ENCODE peak calls at places on chromosomes 5 and 9, in eight cellular contexts. T is left ventricle myocardium inferior, N is upper lobe of right lung, A is BJ, S is HAP-1, L is astrocyte, R is heart left ventricle, Y is MM.1S. H is an unnamed sample. For H3K27me3, the result is how much of the 10 kb centered on the place peaks cover.

GRCh38 chr9:2023532-2023931 is 8.4 kb downstream of the SMARCA2 start:
- DNase-seq in R (no peak), A (no peak), T (no peak), S (no peak), N (no peak), Y (no peak), L (no peak), H (no peak)

GRCh38 chr9:130323051-130323757 is 57.6 kb downstream of the HMCN2 start:
- DNase-seq in T (no peak), A (no peak), Y (no peak), S (no peak), L (no peak), R (no peak), N (no peak), H (no peak)

GRCh38 chr5:12672141-12672540 is 767.9 kb upstream of the CTNND2 start:
- DNase-seq in S (no peak), N (no peak), L (no peak), R (no peak), Y (no peak), A (no peak), T (no peak), H (no peak)

GRCh38 chr9:130682490-130683121 is 11.0 kb upstream of the EXOSC2 start:
- DNase-seq in R (peak), S (peak), L (peak), N (peak), T (peak), A (no peak), Y (peak), H (peak)

GRCh38 chr5:143208781-143209510 is 194.5 kb downstream of the NR3C1 start:
- DNase-seq in T (no peak), Y (no peak), N (no peak), L (peak), R (no peak), S (no peak), A (no peak), H (no peak)

GRCh38 chr5:150298701-150299451 is 3.8 kb downstream of the ARSI start:
- DNase-seq in R (no peak), L (peak), S (no peak), T (no peak), Y (no peak), N (no peak), A (peak), H (peak)

GRCh38 chr9:133493428-133493827 is 14.5 kb upstream of the SLC2A6 start:
- DNase-seq in S (no peak), T (no peak), R (no peak), A (no peak), Y (no peak), L (no peak), N (no peak), H (no peak)

GRCh38 chr9:114894801-114895433 is 35.5 kb downstream of the TNFSF8 start:
- DNase-seq in L (peak), T (no peak), N (no peak), A (peak), S (no peak), Y (no peak), R (peak), H (no peak)

GRCh38 chr9:90457386-90458080 is 185.1 kb downstream of the DIRAS2 start:
- DNase-seq in A (no peak), S (no peak), L (no peak), Y (no peak), T (no peak), N (no peak), R (no peak), H (no peak)

GRCh38 chr5:54278979-54279717 is 31.2 kb downstream of the ARL15 start:
- DNase-seq in N (no peak), T (no peak), Y (no peak), A (no peak), R (no peak), S (no peak), L (no peak), H (no peak)

GRCh38 chr9:20041717-20042116 is 252.9 kb upstream of the SLC24A2 start:
- DNase-seq in A (no peak), Y (no peak), S (no peak), N (no peak), R (peak), L (no peak), T (no peak), H (no peak)

GRCh38 chr9:35649431-35650340 is 1.0 kb downstream of the SIT1 start:
- DNase-seq in T (no peak), N (no peak), L (peak), A (no peak), Y (no peak), S (no peak), R (no peak), H (no peak)

GRCh38 chr5:132251220-132251725 is 6.2 kb upstream of the PDLIM4 start:
- DNase-seq in A (no peak), N (peak), Y (no peak), T (no peak), S (no peak), L (peak), R (no peak), H (peak)

GRCh38 chr9:112624711-112625707 is 92.9 kb downstream of the INIP start:
- DNase-seq in A (no peak), S (no peak), N (no peak), T (no peak), L (peak), Y (no peak), R (no peak), H (no peak)

GRCh38 chr5:175654346-175654745 is 3.5 kb upstream of the HRH2 start:
- DNase-seq in S (no peak), A (no peak), R (no peak), Y (no peak), L (no peak), T (no peak), N (no peak), H (no peak)

GRCh38 chr9:71719585-71719984 is 48.7 kb downstream of the CEMIP2 start:
- DNase-seq in L (peak), A (peak), N (no peak), S (no peak), T (no peak), R (no peak), Y (no peak), H (no peak)

GRCh38 chr9:134396258-134396742 is 70.0 kb downstream of the RXRA start:
- DNase-seq in S (no peak), L (no peak), A (no peak), Y (peak), T (no peak), N (no peak), R (no peak), H (no peak)

GRCh38 chr5:84242286-84242685 is 142.4 kb downstream of the EDIL3 start:
- DNase-seq in T (no peak), N (no peak), R (no peak), Y (no peak), A (no peak), S (no peak), L (peak), H (no peak)

GRCh38 chr5:147635882-147636531 is 126.1 kb upstream of the DPYSL3 start:
- DNase-seq in L (no peak), R (no peak), S (no peak), N (no peak), T (no peak), Y (no peak), A (no peak), H (no peak)

GRCh38 chr5:127820910-127821553 is 117.8 kb downstream of the CCDC192 start:
- DNase-seq in A (peak), R (no peak), T (no peak), L (peak), N (no peak), S (no peak), Y (no peak), H (no peak)

GRCh38 chr5:424259-425110 is 18.5 kb upstream of the EXOC3 start:
- DNase-seq in S (no peak), R (no peak), L (peak), T (no peak), A (no peak), Y (peak), N (peak), H (peak)

GRCh38 chr9:13758876-13759275 is 479.4 kb upstream of the MPDZ start:
- DNase-seq in N (no peak), A (no peak), T (peak), S (no peak), R (peak), Y (no peak), L (no peak), H (peak)

GRCh38 chr5:142145106-142145900 is 36.7 kb downstream of the NDFIP1 start:
- DNase-seq in N (no peak), R (peak), T (no peak), L (peak), S (peak), A (no peak), Y (peak), H (peak)

GRCh38 chr9:77707696-77708095 is 59.6 kb upstream of the GNA14 start:
- DNase-seq in A (peak), T (peak), R (peak), Y (no peak), S (no peak), N (no peak), L (peak), H (peak)

GRCh38 chr9:99231708-99232107 is 9.6 kb downstream of the SEC61B start:
- DNase-seq in R (no peak), L (no peak), T (no peak), S (peak), N (no peak), A (no peak), Y (no peak), H (no peak)

GRCh38 chr9:88775037-88775471 is 216.2 kb upstream of the S1PR3 start:
- DNase-seq in S (no peak), N (no peak), T (no peak), L (peak), R (no peak), A (peak), Y (no peak), H (peak)

GRCh38 chr9:88775559-88775958 is 215.7 kb upstream of the S1PR3 start:
- DNase-seq in L (peak), S (no peak), T (no peak), Y (no peak), R (no peak), A (no peak), N (no peak), H (no peak)

GRCh38 chr9:88776717-88777497 is 214.4 kb upstream of the S1PR3 start:
- DNase-seq in T (no peak), N (no peak), A (peak), L (peak), S (no peak), Y (no peak), R (no peak), H (no peak)

GRCh38 chr9:88775966-88776365 is 215.3 kb upstream of the S1PR3 start:
- DNase-seq in T (no peak), Y (no peak), R (no peak), N (no peak), L (no peak), A (no peak), S (no peak), H (no peak)

GRCh38 chr9:88777498-88778312 is 213.6 kb upstream of the S1PR3 start:
- DNase-seq in A (no peak), T (peak), L (peak), N (no peak), Y (peak), R (peak), S (no peak), H (no peak)
- H3K4me3 ChIP-seq in A (no peak), T (no peak), L (no peak), N (no peak), Y (peak), R (no peak), S (no peak), H (no peak)

DNA sequence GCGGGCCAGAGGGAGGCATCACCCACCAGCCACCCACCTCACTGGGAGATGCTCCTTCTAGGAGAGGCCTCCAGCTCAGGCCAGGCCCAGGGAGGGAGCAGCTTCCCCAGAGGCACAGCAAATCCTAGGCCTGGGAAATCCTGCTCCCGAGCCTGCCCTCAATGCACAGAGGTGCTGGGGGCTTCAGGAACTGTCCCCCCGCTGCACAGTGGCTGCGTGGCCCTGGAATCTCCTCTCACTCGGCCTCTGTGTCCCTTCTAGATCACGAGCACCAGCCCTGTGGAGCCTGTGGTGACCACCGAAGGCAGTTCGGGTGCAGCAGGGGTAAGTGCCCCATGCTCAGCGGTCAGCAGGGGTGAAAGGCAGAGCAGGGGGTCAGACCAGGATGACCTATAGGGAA is 36.4 kb upstream of the SUSD3 start:
- DNase-seq in Y (no peak), T (no peak), L (no peak), N (no peak), A (no peak), S (no peak), R (no peak), H (no peak)
- H3K27me3 ChIP-seq in Y (under half), T (under half), L (under half), N (under half), A (under half), S (under half), R (under half), H (under half)

GRCh38 chr5:14309864-14310531 is 166.9 kb downstream of the TRIO start:
- DNase-seq in N (no peak), S (no peak), Y (no peak), A (no peak), R (no peak), L (no peak), T (no peak), H (no peak)
- H3K4me3 ChIP-seq in N (no peak), S (no peak), Y (no peak), A (no peak), R (no peak), L (no peak), T (no peak), H (no peak)

DNA sequence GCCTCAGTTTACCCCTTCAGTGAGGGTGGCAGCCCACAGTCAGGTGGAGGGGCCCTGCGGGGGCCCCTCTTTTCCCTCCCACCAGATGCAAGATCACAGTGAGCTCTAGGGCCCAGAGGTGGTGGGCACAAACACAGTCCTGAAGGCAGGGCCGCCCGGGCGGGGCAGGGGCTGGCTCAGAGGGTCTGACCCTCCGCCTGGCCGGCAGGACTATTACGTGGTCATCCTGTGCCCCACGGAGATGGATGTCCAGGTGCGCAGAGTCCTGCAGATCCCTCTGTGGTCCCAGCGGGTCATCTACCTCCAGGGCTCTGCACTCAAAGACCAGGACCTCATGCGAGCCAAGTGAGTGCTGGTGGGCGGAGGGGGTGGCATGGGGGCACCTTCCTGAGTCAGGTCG is 63.4 kb downstream of the KCNT1 start:
- DNase-seq in S (no peak), L (no peak), A (no peak), Y (no peak), T (no peak), R (no peak), N (no peak), H (no peak)
- H3K27me3 ChIP-seq in S (under half), L (under half), A (under half), Y (half or more), T (under half), R (under half), N (under half), H (under half)

H was measured in sigmoid colon.